ENCODE peak calls at places on chromosome 19, in nine cellular contexts. V is sigmoid colon; P is effector CD4-positive, alpha-beta T cell; W is frontal cortex; S is HEK293T; F is stimulated activated CD8-positive, alpha-beta memory T cell treated with anti-CD3 and anti-CD28 coated beads, Interleukin-15, amount 100 ng/mL, for 24 hours; H is IMR-90; G is astrocyte of the hippocampus; L is CD8-positive, alpha-beta T cell. J is an unnamed sample.

GRCh38 chr19:3663838-3664237 is 36.4 kb downstream of the PIP5K1C start:
- DNase-seq in F (no peak), S (no peak), G (no peak), P (no peak), W (no peak), H (no peak), L (no peak), V (no peak), J (no peak)

GRCh38 chr19:16894080-16894479 is 5.3 kb downstream of the F2RL3 start:
- DNase-seq in F (no peak), P (no peak), L (no peak), G (no peak), V (no peak), W (no peak), S (no peak), H (no peak), J (no peak)

GRCh38 chr19:19459707-19460251 is 54.3 kb downstream of the GATAD2A start:
- DNase-seq in G (no peak), P (peak; percentile 67), S (no peak), W (no peak), H (peak; percentile 87), V (no peak), F (no peak), L (peak; percentile 54), J (peak; percentile 33)

GRCh38 chr19:47729468-47729798 is 15.9 kb upstream of the NOP53 start:
- DNase-seq in P (no peak), F (no peak), H (peak; percentile 85), V (peak; percentile 90), S (no peak), G (peak; percentile 94), L (no peak), W (no peak), J (peak; percentile 80)

GRCh38 chr19:3062165-3063105 is at the start of gene TLE5:
- DNase-seq in P (peak; percentile 63), W (peak; percentile 85), L (peak; percentile 68), V (peak; percentile 84), S (peak; percentile 68), F (peak; percentile 37), G (peak; percentile 81), H (no peak), J (peak; percentile 89)

GRCh38 chr19:28549680-28550277 is 663.2 kb downstream of the UQCRFS1 start:
- DNase-seq in F (no peak), W (no peak), H (no peak), G (no peak), S (no peak), L (no peak), P (no peak), V (no peak), J (no peak)

GRCh38 chr19:35828694-35829301 is 16.2 kb upstream of the PRODH2 start:
- DNase-seq in F (peak; percentile 21), W (no peak), L (no peak), V (no peak), G (peak; percentile 87), S (peak; percentile 66), P (peak; percentile 38), H (peak; percentile 67), J (peak; percentile 67)

GRCh38 chr19:58007285-58007684 is 4.7 kb upstream of the ZNF606 start:
- DNase-seq in F (no peak), S (no peak), P (no peak), L (no peak), H (no peak), V (no peak), W (no peak), G (no peak), J (peak; percentile 18)

J was measured in K562.